ENCODE peak calls at places on chromosomes 4 and X, in eight cellular contexts. One of them, this sample, is unnamed.
A peak's percentile ranks its signal among the peaks of the same experiment; 100 is the strongest.

GRCh38 chr4:88803600-88804096 is 106.0 kb upstream of the NAP1L5 start:
- DNase-seq in neuronal stem cell: no peak
- DNase-seq in activated CD4-positive, alpha-beta T cell treated with anti-CD3 and anti-CD28 coated beads for 48 hours: peak; percentile 16
- DNase-seq in GM18507: no peak
- DNase-seq in endothelial cell: no peak
- DNase-seq in DMS153: no peak
- DNase-seq in HS-5: peak; percentile 91
- DNase-seq in COLO829: no peak
- DNase-seq in this sample: peak; percentile 56

GRCh38 chr4:2366252-2367192 is 51.9 kb downstream of the ZFYVE28 start:
- DNase-seq in neuronal stem cell: no peak
- DNase-seq in activated CD4-positive, alpha-beta T cell treated with anti-CD3 and anti-CD28 coated beads for 48 hours: no peak
- DNase-seq in GM18507: no peak
- DNase-seq in endothelial cell: no peak
- DNase-seq in DMS153: no peak
- DNase-seq in HS-5: no peak
- DNase-seq in COLO829: no peak
- DNase-seq in this sample: no peak

GRCh38 chrX:135185795-135186443 is 14.7 kb upstream of the CT55 start:
- DNase-seq in neuronal stem cell: peak; percentile 21
- DNase-seq in activated CD4-positive, alpha-beta T cell treated with anti-CD3 and anti-CD28 coated beads for 48 hours: peak; percentile 43
- DNase-seq in GM18507: no peak
- DNase-seq in endothelial cell: peak; percentile 38
- DNase-seq in DMS153: peak; percentile 61
- DNase-seq in HS-5: peak; percentile 2
- DNase-seq in COLO829: peak; percentile 48
- DNase-seq in this sample: peak; percentile 77

GRCh38 chr4:48360966-48361470 is 19.7 kb downstream of the SLAIN2 start:
- DNase-seq in neuronal stem cell: no peak
- DNase-seq in activated CD4-positive, alpha-beta T cell treated with anti-CD3 and anti-CD28 coated beads for 48 hours: no peak
- DNase-seq in GM18507: no peak
- DNase-seq in endothelial cell: no peak
- DNase-seq in DMS153: no peak
- DNase-seq in HS-5: no peak
- DNase-seq in COLO829: no peak
- DNase-seq in this sample: no peak

GRCh38 chrX:144586756-144587155 is 660.5 kb upstream of the SPANXN1 start:
- DNase-seq in neuronal stem cell: no peak
- DNase-seq in activated CD4-positive, alpha-beta T cell treated with anti-CD3 and anti-CD28 coated beads for 48 hours: no peak
- DNase-seq in GM18507: no peak
- DNase-seq in endothelial cell: no peak
- DNase-seq in DMS153: peak; percentile 28
- DNase-seq in HS-5: peak; percentile 37
- DNase-seq in COLO829: no peak
- DNase-seq in this sample: no peak

GRCh38 chr4:102546635-102547034 is 45.5 kb downstream of the NFKB1 start:
- DNase-seq in neuronal stem cell: no peak
- DNase-seq in activated CD4-positive, alpha-beta T cell treated with anti-CD3 and anti-CD28 coated beads for 48 hours: no peak
- DNase-seq in GM18507: no peak
- DNase-seq in endothelial cell: no peak
- DNase-seq in DMS153: no peak
- DNase-seq in HS-5: no peak
- DNase-seq in COLO829: no peak
- DNase-seq in this sample: no peak

GRCh38 chr4:173522874-173523395 is 7.1 kb downstream of the HAND2 start:
- DNase-seq in neuronal stem cell: no peak
- DNase-seq in activated CD4-positive, alpha-beta T cell treated with anti-CD3 and anti-CD28 coated beads for 48 hours: no peak
- DNase-seq in GM18507: no peak
- DNase-seq in endothelial cell: no peak
- DNase-seq in DMS153: no peak
- DNase-seq in HS-5: no peak
- DNase-seq in COLO829: no peak
- DNase-seq in this sample: no peak

GRCh38 chrX:39705299-39705698 is 392.5 kb downstream of the BCOR start:
- DNase-seq in neuronal stem cell: no peak
- DNase-seq in activated CD4-positive, alpha-beta T cell treated with anti-CD3 and anti-CD28 coated beads for 48 hours: peak; percentile 20
- DNase-seq in GM18507: no peak
- DNase-seq in endothelial cell: no peak
- DNase-seq in DMS153: no peak
- DNase-seq in HS-5: peak; percentile 53
- DNase-seq in COLO829: peak; percentile 25
- DNase-seq in this sample: peak; percentile 24

GRCh38 chr4:128468485-128468989 is 180.9 kb upstream of the PGRMC2 start:
- DNase-seq in neuronal stem cell: no peak
- DNase-seq in activated CD4-positive, alpha-beta T cell treated with anti-CD3 and anti-CD28 coated beads for 48 hours: peak; percentile 5
- DNase-seq in GM18507: no peak
- DNase-seq in endothelial cell: no peak
- DNase-seq in DMS153: peak; percentile 5
- DNase-seq in HS-5: peak; percentile 80
- DNase-seq in COLO829: peak; percentile 91
- DNase-seq in this sample: peak; percentile 88

GRCh38 chrX:103464071-103464773 is 55.1 kb downstream of the RAB40A start:
- DNase-seq in neuronal stem cell: no peak
- DNase-seq in activated CD4-positive, alpha-beta T cell treated with anti-CD3 and anti-CD28 coated beads for 48 hours: peak; percentile 27
- DNase-seq in GM18507: no peak
- DNase-seq in endothelial cell: peak; percentile 22
- DNase-seq in DMS153: no peak
- DNase-seq in HS-5: no peak
- DNase-seq in COLO829: peak; percentile 32
- DNase-seq in this sample: peak; percentile 67

GRCh38 chr4:152209772-152210493 is 326.0 kb downstream of the FBXW7 start:
- DNase-seq in neuronal stem cell: no peak
- DNase-seq in activated CD4-positive, alpha-beta T cell treated with anti-CD3 and anti-CD28 coated beads for 48 hours: no peak
- DNase-seq in GM18507: peak; percentile 15
- DNase-seq in endothelial cell: no peak
- DNase-seq in DMS153: no peak
- DNase-seq in HS-5: no peak
- DNase-seq in COLO829: peak; percentile 32
- DNase-seq in this sample: no peak

GRCh38 chr4:53196872-53197759 is 168.7 kb downstream of the SCFD2 start:
- DNase-seq in neuronal stem cell: peak; percentile 74
- DNase-seq in activated CD4-positive, alpha-beta T cell treated with anti-CD3 and anti-CD28 coated beads for 48 hours: no peak
- DNase-seq in GM18507: peak; percentile 5
- DNase-seq in endothelial cell: no peak
- DNase-seq in DMS153: peak; percentile 23
- DNase-seq in HS-5: peak; percentile 77
- DNase-seq in COLO829: peak; percentile 70
- DNase-seq in this sample: peak; percentile 84

GRCh38 chr4:72974694-72975487 is 94.6 kb downstream of the COX18 start:
- DNase-seq in neuronal stem cell: no peak
- DNase-seq in activated CD4-positive, alpha-beta T cell treated with anti-CD3 and anti-CD28 coated beads for 48 hours: no peak
- DNase-seq in GM18507: no peak
- DNase-seq in endothelial cell: no peak
- DNase-seq in DMS153: peak; percentile 80
- DNase-seq in HS-5: no peak
- DNase-seq in COLO829: no peak
- DNase-seq in this sample: no peak

GRCh38 chrX:44480591-44480990 is 62.1 kb downstream of the FUNDC1 start:
- DNase-seq in neuronal stem cell: no peak
- DNase-seq in activated CD4-positive, alpha-beta T cell treated with anti-CD3 and anti-CD28 coated beads for 48 hours: no peak
- DNase-seq in GM18507: no peak
- DNase-seq in endothelial cell: no peak
- DNase-seq in DMS153: no peak
- DNase-seq in HS-5: no peak
- DNase-seq in COLO829: no peak
- DNase-seq in this sample: no peak

GRCh38 chr4:81032805-81033684 is 2.5 kb downstream of the BMP3 start:
- DNase-seq in neuronal stem cell: no peak
- DNase-seq in activated CD4-positive, alpha-beta T cell treated with anti-CD3 and anti-CD28 coated beads for 48 hours: no peak
- DNase-seq in GM18507: no peak
- DNase-seq in endothelial cell: no peak
- DNase-seq in DMS153: peak; percentile 8
- DNase-seq in HS-5: no peak
- DNase-seq in COLO829: no peak
- DNase-seq in this sample: no peak

GRCh38 chrX:42804524-42804923 is 26.6 kb upstream of the PPP1R2C start:
- DNase-seq in neuronal stem cell: no peak
- DNase-seq in activated CD4-positive, alpha-beta T cell treated with anti-CD3 and anti-CD28 coated beads for 48 hours: no peak
- DNase-seq in GM18507: no peak
- DNase-seq in endothelial cell: no peak
- DNase-seq in DMS153: no peak
- DNase-seq in HS-5: no peak
- DNase-seq in COLO829: no peak
- DNase-seq in this sample: no peak

GRCh38 chr4:73917081-73917501 is 47.9 kb downstream of the CXCL1 start:
- DNase-seq in neuronal stem cell: no peak
- DNase-seq in activated CD4-positive, alpha-beta T cell treated with anti-CD3 and anti-CD28 coated beads for 48 hours: no peak
- DNase-seq in GM18507: no peak
- DNase-seq in endothelial cell: no peak
- DNase-seq in DMS153: no peak
- DNase-seq in HS-5: peak; percentile 84
- DNase-seq in COLO829: peak; percentile 65
- DNase-seq in this sample: peak; percentile 51

GRCh38 chr4:75142850-75143249 is 209.9 kb downstream of the PARM1 start:
- DNase-seq in neuronal stem cell: no peak
- DNase-seq in activated CD4-positive, alpha-beta T cell treated with anti-CD3 and anti-CD28 coated beads for 48 hours: no peak
- DNase-seq in GM18507: no peak
- DNase-seq in endothelial cell: no peak
- DNase-seq in DMS153: no peak
- DNase-seq in HS-5: peak; percentile 2
- DNase-seq in COLO829: no peak
- DNase-seq in this sample: peak; percentile 50

GRCh38 chrX:45524296-45524695 is 323.6 kb upstream of the DIPK2B start:
- DNase-seq in neuronal stem cell: no peak
- DNase-seq in activated CD4-positive, alpha-beta T cell treated with anti-CD3 and anti-CD28 coated beads for 48 hours: no peak
- DNase-seq in GM18507: no peak
- DNase-seq in endothelial cell: no peak
- DNase-seq in DMS153: no peak
- DNase-seq in HS-5: no peak
- DNase-seq in COLO829: no peak
- DNase-seq in this sample: no peak

GRCh38 chr4:44434247-44434646 is 14.4 kb downstream of the KCTD8 start:
- DNase-seq in neuronal stem cell: no peak
- DNase-seq in activated CD4-positive, alpha-beta T cell treated with anti-CD3 and anti-CD28 coated beads for 48 hours: no peak
- DNase-seq in GM18507: no peak
- DNase-seq in endothelial cell: no peak
- DNase-seq in DMS153: no peak
- DNase-seq in HS-5: no peak
- DNase-seq in COLO829: no peak
- DNase-seq in this sample: no peak

GRCh38 chr4:26130173-26130572 is 190.6 kb upstream of the RBPJ start:
- DNase-seq in neuronal stem cell: no peak
- DNase-seq in activated CD4-positive, alpha-beta T cell treated with anti-CD3 and anti-CD28 coated beads for 48 hours: peak; percentile 46
- DNase-seq in GM18507: peak; percentile 18
- DNase-seq in endothelial cell: no peak
- DNase-seq in DMS153: no peak
- DNase-seq in HS-5: no peak
- DNase-seq in COLO829: no peak
- DNase-seq in this sample: no peak

GRCh38 chr4:102869569-102870227 is 906 bp downstream of the CISD2 start:
- DNase-seq in neuronal stem cell: no peak
- DNase-seq in activated CD4-positive, alpha-beta T cell treated with anti-CD3 and anti-CD28 coated beads for 48 hours: no peak
- DNase-seq in GM18507: no peak
- DNase-seq in endothelial cell: no peak
- DNase-seq in DMS153: no peak
- DNase-seq in HS-5: no peak
- DNase-seq in COLO829: peak; percentile 9
- DNase-seq in this sample: no peak

GRCh38 chrX:41857670-41858069 is 65.7 kb downstream of the CASK start:
- DNase-seq in neuronal stem cell: no peak
- DNase-seq in activated CD4-positive, alpha-beta T cell treated with anti-CD3 and anti-CD28 coated beads for 48 hours: no peak
- DNase-seq in GM18507: no peak
- DNase-seq in endothelial cell: no peak
- DNase-seq in DMS153: no peak
- DNase-seq in HS-5: no peak
- DNase-seq in COLO829: no peak
- DNase-seq in this sample: no peak

GRCh38 chr4:69058410-69059059 is 37.7 kb upstream of the UGT2B7 start:
- DNase-seq in neuronal stem cell: no peak
- DNase-seq in activated CD4-positive, alpha-beta T cell treated with anti-CD3 and anti-CD28 coated beads for 48 hours: no peak
- DNase-seq in GM18507: no peak
- DNase-seq in endothelial cell: no peak
- DNase-seq in DMS153: no peak
- DNase-seq in HS-5: no peak
- DNase-seq in COLO829: no peak
- DNase-seq in this sample: no peak

GRCh38 chr4:53537606-53538005 is 53.7 kb downstream of the LNX1 start:
- DNase-seq in neuronal stem cell: no peak
- DNase-seq in activated CD4-positive, alpha-beta T cell treated with anti-CD3 and anti-CD28 coated beads for 48 hours: no peak
- DNase-seq in GM18507: no peak
- DNase-seq in endothelial cell: peak; percentile 11
- DNase-seq in DMS153: no peak
- DNase-seq in HS-5: no peak
- DNase-seq in COLO829: no peak
- DNase-seq in this sample: no peak

GRCh38 chrX:118974908-118975671 is 672 bp downstream of the LONRF3 start:
- DNase-seq in neuronal stem cell: no peak
- DNase-seq in activated CD4-positive, alpha-beta T cell treated with anti-CD3 and anti-CD28 coated beads for 48 hours: peak; percentile 64
- DNase-seq in GM18507: no peak
- DNase-seq in endothelial cell: peak; percentile 39
- DNase-seq in DMS153: no peak
- DNase-seq in HS-5: no peak
- DNase-seq in COLO829: no peak
- DNase-seq in this sample: peak; percentile 2

GRCh38 chr4:90127223-90127705 is at the start of gene CCSER1:
- DNase-seq in neuronal stem cell: peak; percentile 43
- DNase-seq in activated CD4-positive, alpha-beta T cell treated with anti-CD3 and anti-CD28 coated beads for 48 hours: peak; percentile 53
- DNase-seq in GM18507: no peak
- DNase-seq in endothelial cell: peak; percentile 71
- DNase-seq in DMS153: peak; percentile 74
- DNase-seq in HS-5: no peak
- DNase-seq in COLO829: no peak
- DNase-seq in this sample: peak; percentile 89

GRCh38 chrX:77640702-77641101 is 145.3 kb downstream of the ATRX start:
- DNase-seq in neuronal stem cell: no peak
- DNase-seq in activated CD4-positive, alpha-beta T cell treated with anti-CD3 and anti-CD28 coated beads for 48 hours: peak; percentile 12
- DNase-seq in GM18507: peak; percentile 0
- DNase-seq in endothelial cell: no peak
- DNase-seq in DMS153: no peak
- DNase-seq in HS-5: no peak
- DNase-seq in COLO829: no peak
- DNase-seq in this sample: no peak

GRCh38 chr4:123256901-123257300 is 139.7 kb upstream of the SPRY1 start:
- DNase-seq in neuronal stem cell: no peak
- DNase-seq in activated CD4-positive, alpha-beta T cell treated with anti-CD3 and anti-CD28 coated beads for 48 hours: no peak
- DNase-seq in GM18507: no peak
- DNase-seq in endothelial cell: no peak
- DNase-seq in DMS153: no peak
- DNase-seq in HS-5: no peak
- DNase-seq in COLO829: no peak
- DNase-seq in this sample: no peak

GRCh38 chr4:141645611-141646340 is 9.4 kb downstream of the IL15 start:
- DNase-seq in neuronal stem cell: no peak
- DNase-seq in activated CD4-positive, alpha-beta T cell treated with anti-CD3 and anti-CD28 coated beads for 48 hours: no peak
- DNase-seq in GM18507: no peak
- DNase-seq in endothelial cell: no peak
- DNase-seq in DMS153: no peak
- DNase-seq in HS-5: peak; percentile 65
- DNase-seq in COLO829: no peak
- DNase-seq in this sample: no peak

GRCh38 chr4:57632564-57632963 is 522.4 kb upstream of the IGFBP7 start:
- DNase-seq in neuronal stem cell: no peak
- DNase-seq in activated CD4-positive, alpha-beta T cell treated with anti-CD3 and anti-CD28 coated beads for 48 hours: no peak
- DNase-seq in GM18507: no peak
- DNase-seq in endothelial cell: no peak
- DNase-seq in DMS153: no peak
- DNase-seq in HS-5: no peak
- DNase-seq in COLO829: no peak
- DNase-seq in this sample: no peak

GRCh38 chr4:184064877-184065276 is 152.8 kb downstream of the ENPP6 start:
- DNase-seq in neuronal stem cell: no peak
- DNase-seq in activated CD4-positive, alpha-beta T cell treated with anti-CD3 and anti-CD28 coated beads for 48 hours: no peak
- DNase-seq in GM18507: no peak
- DNase-seq in endothelial cell: no peak
- DNase-seq in DMS153: no peak
- DNase-seq in HS-5: no peak
- DNase-seq in COLO829: no peak
- DNase-seq in this sample: no peak

GRCh38 chr4:74456849-74457395 is 12.0 kb downstream of the AREG start:
- DNase-seq in neuronal stem cell: no peak
- DNase-seq in activated CD4-positive, alpha-beta T cell treated with anti-CD3 and anti-CD28 coated beads for 48 hours: no peak
- DNase-seq in GM18507: no peak
- DNase-seq in endothelial cell: no peak
- DNase-seq in DMS153: no peak
- DNase-seq in HS-5: no peak
- DNase-seq in COLO829: no peak
- DNase-seq in this sample: no peak

GRCh38 chr4:110850461-110851447 is 227.9 kb upstream of the PITX2 start:
- DNase-seq in neuronal stem cell: peak; percentile 24
- DNase-seq in activated CD4-positive, alpha-beta T cell treated with anti-CD3 and anti-CD28 coated beads for 48 hours: no peak
- DNase-seq in GM18507: no peak
- DNase-seq in endothelial cell: no peak
- DNase-seq in DMS153: no peak
- DNase-seq in HS-5: no peak
- DNase-seq in COLO829: no peak
- DNase-seq in this sample: no peak